ENCODE peak calls at places on chromosome 21, in five cellular contexts. B, E, G, J and D are unnamed samples.

GRCh38 chr21:41713495-41714281 is 53.2 kb downstream of the RIPK4 start:
- DNase-seq in G (no peak), J (no peak), E (no peak), B (no peak), D (no peak)

GRCh38 chr21:38645282-38645681 is 147.0 kb upstream of the ERG start:
- DNase-seq in G (no peak), J (peak), E (no peak), B (peak), D (no peak)

GRCh38 chr21:34113842-34114241 is 40.5 kb downstream of the MRPS6 start:
- DNase-seq in J (no peak), E (no peak), B (peak), G (no peak), D (no peak)

GRCh38 chr21:33152228-33153130 is 77.3 kb upstream of the IFNAR2 start:
- DNase-seq in J (no peak), B (no peak), G (no peak), E (no peak), D (no peak)

GRCh38 chr21:34887729-34888568 is 161.2 kb downstream of the RUNX1 start:
- DNase-seq in G (peak), J (peak), E (peak), B (peak), D (no peak)

GRCh38 chr21:29130234-29130993 is at the start of gene MAP3K7CL:
- DNase-seq in J (peak), G (no peak), B (peak), E (no peak), D (no peak)

GRCh38 chr21:44813149-44813548 is 4.7 kb downstream of the SUMO3 start:
- DNase-seq in G (no peak), B (no peak), E (no peak), J (no peak), D (no peak)

GRCh38 chr21:33289199-33289819 is 23.1 kb downstream of the IL10RB start:
- DNase-seq in J (peak), E (no peak), B (peak), G (no peak), D (no peak)

GRCh38 chr21:41313765-41314164 is 2.8 kb upstream of the FAM3B start:
- DNase-seq in B (no peak), E (no peak), G (no peak), J (no peak), D (no peak)

GRCh38 chr21:43865471-43866181 is 603 bp downstream of the AGPAT3 start:
- DNase-seq in J (peak), B (peak), E (peak), G (no peak), D (no peak)

GRCh38 chr21:42061866-42062542 is 9.1 kb upstream of the UMODL1 start:
- DNase-seq in J (no peak), E (no peak), G (no peak), B (no peak), D (no peak)

GRCh38 chr21:25974937-25975336 is 195.6 kb downstream of the APP start:
- DNase-seq in B (no peak), E (no peak), G (no peak), J (no peak), D (no peak)

GRCh38 chr21:36205962-36206361 is 49.3 kb downstream of the DOP1B start:
- DNase-seq in E (no peak), B (no peak), J (no peak), G (no peak), D (no peak)

GRCh38 chr21:28561772-28562171 is 430.9 kb downstream of the LTN1 start:
- DNase-seq in G (no peak), B (no peak), J (no peak), E (no peak), D (no peak)

GRCh38 chr21:41956926-41957729 is 3.3 kb upstream of the C2CD2 start:
- DNase-seq in G (no peak), E (no peak), B (peak), J (peak), D (no peak)

GRCh38 chr21:25911730-25912401 is 177.1 kb downstream of the GABPA start:
- DNase-seq in J (no peak), B (peak), E (no peak), G (peak), D (peak)

GRCh38 chr21:38311091-38311490 is 54.3 kb downstream of the KCNJ15 start:
- DNase-seq in E (no peak), G (peak), J (no peak), B (no peak), D (no peak)

GRCh38 chr21:44437696-44438431 is 17.4 kb upstream of the LRRC3 start:
- DNase-seq in G (no peak), E (peak), J (no peak), B (no peak), D (no peak)

GRCh38 chr21:43644609-43645008 is 14.7 kb downstream of the HSF2BP start:
- DNase-seq in G (no peak), B (peak), E (no peak), J (peak), D (no peak)

GRCh38 chr21:16084776-16085364 is 355.1 kb downstream of the USP25 start:
- DNase-seq in E (no peak), B (peak), J (no peak), G (no peak), D (peak)

GRCh38 chr21:43959231-43960041 is 52.7 kb upstream of the TRAPPC10 start:
- DNase-seq in G (peak), E (peak), B (no peak), J (no peak), D (no peak)

GRCh38 chr21:31326478-31327247 is 17.4 kb downstream of the TIAM1 start:
- DNase-seq in E (no peak), B (no peak), J (no peak), G (no peak), D (no peak)

GRCh38 chr21:32167513-32167912 is 111.3 kb downstream of the MIS18A start:
- DNase-seq in G (no peak), B (no peak), E (no peak), J (no peak), D (no peak)

GRCh38 chr21:16193758-16194606 is 464.2 kb downstream of the USP25 start:
- DNase-seq in E (peak), J (peak), G (no peak), B (peak), D (peak)

GRCh38 chr21:44294391-44295162 is 5.3 kb upstream of the PFKL start:
- DNase-seq in E (peak), J (no peak), G (no peak), B (no peak), D (peak)